ENCODE peak calls at places on chromosomes 1 and 21, in seven cellular contexts. U, B, Z, H, R, E and G are unnamed samples.

GRCh38 chr1:65687435-65688214 is 105.1 kb upstream of the PDE4B start:
- DNase-seq in U (peak; percentile 84), B (peak; percentile 87), Z (peak; percentile 67), H (peak; percentile 97), R (no peak), E (peak; percentile 61), G (peak; percentile 51)

GRCh38 chr1:183515002-183515689 is 42.8 kb downstream of the SMG7 start:
- DNase-seq in U (no peak), B (peak; percentile 85), Z (peak; percentile 93), H (no peak), R (peak; percentile 46), E (no peak), G (peak; percentile 5)

GRCh38 chr1:109283748-109284600 is 1.0 kb upstream of the PSRC1 start:
- DNase-seq in U (no peak), B (no peak), Z (no peak), H (no peak), R (no peak), E (no peak), G (peak; percentile 59)

GRCh38 chr1:35929730-35930592 is 944 bp upstream of the AGO3 start:
- DNase-seq in U (peak; percentile 53), B (peak; percentile 80), Z (peak; percentile 58), H (peak; percentile 85), R (no peak), E (peak; percentile 59), G (no peak)

GRCh38 chr21:42199488-42200463 is 19.2 kb upstream of the ABCG1 start:
- DNase-seq in U (no peak), B (no peak), Z (peak; percentile 88), H (peak; percentile 21), R (peak; percentile 39), E (peak; percentile 79), G (no peak)

GRCh38 chr1:59071289-59071688 is 225.6 kb upstream of the FGGY start:
- DNase-seq in U (no peak), B (no peak), Z (no peak), H (no peak), R (no peak), E (no peak), G (no peak)

GRCh38 chr1:94832446-94832845 is 12.3 kb downstream of the SLC44A3 start:
- DNase-seq in U (no peak), B (no peak), Z (peak; percentile 48), H (no peak), R (no peak), E (no peak), G (no peak)

GRCh38 chr1:42680921-42681683 is 1.1 kb upstream of the YBX1 start:
- DNase-seq in U (no peak), B (no peak), Z (peak; percentile 32), H (peak; percentile 45), R (no peak), E (peak; percentile 59), G (no peak)

GRCh38 chr1:30287976-30288375 is 435.4 kb downstream of the MATN1 start:
- DNase-seq in U (no peak), B (no peak), Z (no peak), H (no peak), R (no peak), E (no peak), G (no peak)

GRCh38 chr1:229231754-229232119 is 39.2 kb upstream of the RAB4A start:
- DNase-seq in U (no peak), B (no peak), Z (no peak), H (no peak), R (no peak), E (no peak), G (no peak)

GRCh38 chr1:160755864-160756616 is 17.0 kb downstream of the SLAMF7 start:
- DNase-seq in U (no peak), B (no peak), Z (no peak), H (no peak), R (no peak), E (no peak), G (no peak)

GRCh38 chr21:43189936-43190335 is 21.1 kb downstream of the CRYAA start:
- DNase-seq in U (no peak), B (peak; percentile 21), Z (no peak), H (peak; percentile 30), R (no peak), E (no peak), G (no peak)

GRCh38 chr21:43687566-43688395 is 28.4 kb downstream of the RRP1B start:
- DNase-seq in U (no peak), B (peak; percentile 29), Z (no peak), H (no peak), R (no peak), E (no peak), G (no peak)

GRCh38 chr21:44398499-44398898 is 45.1 kb downstream of the TRPM2 start:
- DNase-seq in U (no peak), B (no peak), Z (no peak), H (no peak), R (peak; percentile 4), E (no peak), G (no peak)

GRCh38 chr1:5585256-5585655 is 407.0 kb downstream of the NPHP4 start:
- DNase-seq in U (no peak), B (no peak), Z (no peak), H (no peak), R (no peak), E (no peak), G (no peak)

GRCh38 chr1:167676205-167676915 is 45.4 kb upstream of the MPZL1 start:
- DNase-seq in U (no peak), B (no peak), Z (no peak), H (no peak), R (no peak), E (peak; percentile 20), G (no peak)

GRCh38 chr1:162189345-162189744 is 119.9 kb downstream of the NOS1AP start:
- DNase-seq in U (no peak), B (no peak), Z (no peak), H (no peak), R (no peak), E (no peak), G (no peak)

GRCh38 chr1:179586107-179586823 is 5.4 kb upstream of the TDRD5 start:
- DNase-seq in U (peak; percentile 60), B (peak; percentile 87), Z (peak; percentile 29), H (peak; percentile 89), R (no peak), E (no peak), G (no peak)

GRCh38 chr1:205648212-205648910 is 16.6 kb upstream of the ELK4 start:
- DNase-seq in U (no peak), B (no peak), Z (no peak), H (peak; percentile 55), R (no peak), E (no peak), G (no peak)

GRCh38 chr1:99573431-99574217 is 72.3 kb upstream of the PALMD start:
- DNase-seq in U (peak; percentile 25), B (peak; percentile 8), Z (peak; percentile 12), H (no peak), R (no peak), E (no peak), G (peak; percentile 29)

GRCh38 chr1:220044683-220045355 is 1.5 kb downstream of the EPRS1 start:
- DNase-seq in U (no peak), B (no peak), Z (no peak), H (no peak), R (no peak), E (peak; percentile 11), G (no peak)

GRCh38 chr1:43534256-43534655 is 3.6 kb downstream of the PTPRF start:
- DNase-seq in U (no peak), B (no peak), Z (no peak), H (no peak), R (no peak), E (no peak), G (no peak)

GRCh38 chr1:89957063-89957462 is 37.8 kb upstream of the ZNF326 start:
- DNase-seq in U (no peak), B (no peak), Z (no peak), H (no peak), R (no peak), E (no peak), G (no peak)

GRCh38 chr1:27307851-27308598 is 13.9 kb upstream of the TMEM222 start:
- DNase-seq in U (no peak), B (no peak), Z (no peak), H (peak; percentile 74), R (no peak), E (no peak), G (no peak)
- H3K4me3 ChIP-seq in U (no peak overlapping the region), B (no peak overlapping the region), Z (no peak overlapping the region), H (no peak overlapping the region), R (no peak overlapping the region), E (no peak overlapping the region), G (no peak overlapping the region)

DNA sequence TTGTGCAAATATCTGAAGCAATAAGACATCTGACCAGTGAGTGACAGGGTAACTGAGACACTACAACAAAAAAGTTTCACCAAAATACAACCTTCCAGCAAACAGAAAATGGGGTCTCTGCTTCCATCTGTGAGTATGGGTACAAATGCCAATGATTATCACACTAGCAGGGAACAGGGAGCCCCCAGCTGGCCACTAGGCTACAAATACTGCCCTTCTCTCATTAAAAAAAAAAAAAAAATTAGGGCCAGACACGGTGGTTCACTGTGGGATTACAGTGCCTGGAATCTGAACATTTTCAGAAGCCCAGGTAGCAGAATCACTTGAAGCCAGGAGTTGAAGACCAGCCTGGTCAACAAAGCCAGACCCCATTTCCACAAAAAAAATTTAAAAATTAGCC is 48.4 kb upstream of the EDARADD start:
- DNase-seq in U (no peak), B (no peak), Z (no peak), H (peak; percentile 58), R (no peak), E (peak; percentile 20), G (no peak)
- TF ChIP-seq CTCF in U (no peak), B (peak; percentile 30), Z (no peak), H (peak; percentile 65), R (peak; percentile 34), E (peak; percentile 56), G (peak; percentile 12)

DNA sequence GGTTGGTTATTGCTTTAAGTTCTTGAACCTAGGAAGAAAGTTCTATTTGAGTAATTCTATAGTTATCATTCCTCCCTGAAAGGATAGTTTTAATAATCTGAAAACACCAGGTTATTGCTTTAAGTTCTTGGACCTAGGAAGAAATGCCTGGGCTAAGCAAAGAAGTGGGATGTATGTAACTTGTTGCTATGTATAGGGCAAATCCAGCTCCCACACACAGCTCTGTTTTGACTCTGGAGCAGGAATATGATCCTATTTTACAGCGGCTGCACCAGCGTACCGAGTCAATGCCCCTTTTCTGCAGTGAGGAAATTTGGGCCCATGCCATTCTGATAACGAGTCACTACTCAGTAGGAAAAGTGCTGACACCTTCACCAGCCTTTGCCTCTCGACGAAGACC is 86.6 kb downstream of the WDR64 start:
- DNase-seq in U (no peak), B (no peak), Z (no peak), H (no peak), R (no peak), E (no peak), G (no peak)
- H3K4me3 ChIP-seq in U (no peak overlapping the region), B (no peak overlapping the region), Z (no peak overlapping the region), H (no peak overlapping the region), R (no peak overlapping the region), E (no peak overlapping the region), G (no peak overlapping the region)

GRCh38 chr1:169584483-169585144 is 1.7 kb downstream of the F5 start:
- DNase-seq in U (no peak), B (no peak), Z (peak; percentile 65), H (no peak), R (no peak), E (no peak), G (no peak)

GRCh38 chr1:169585184-169585583 is 1.1 kb downstream of the F5 start:
- DNase-seq in U (no peak), B (no peak), Z (no peak), H (no peak), R (no peak), E (no peak), G (no peak)

GRCh38 chr1:169586067-169586394 is 250 bp downstream of the F5 start:
- DNase-seq in U (no peak), B (no peak), Z (no peak), H (no peak), R (no peak), E (no peak), G (no peak)

GRCh38 chr1:169588112-169588511 is 1.8 kb upstream of the F5 start:
- DNase-seq in U (no peak), B (no peak), Z (no peak), H (no peak), R (no peak), E (no peak), G (no peak)

GRCh38 chr1:169586395-169587255 is at the start of gene F5:
- DNase-seq in U (peak; percentile 74), B (peak; percentile 89), Z (peak; percentile 71), H (peak; percentile 94), R (peak; percentile 10), E (peak; percentile 44), G (peak; percentile 13)
- TF ChIP-seq CTCF in U (peak; percentile 61), B (peak; percentile 48), Z (peak; percentile 69), H (peak; percentile 77), R (peak; percentile 57), E (peak; percentile 65), G (peak; percentile 56)